ENCODE peak calls at places on chromosome 2, in ten cellular contexts. G, V, Y, Q, C, X, D, E, B and K are unnamed samples.
A peak's percentile ranks its signal among the peaks of the same experiment; 100 is the strongest.

GRCh38 chr2:191217580-191217979 is 27.6 kb upstream of the MYO1B start:
- DNase-seq in G (no peak), V (no peak), Y (no peak), Q (no peak), C (no peak), X (peak; percentile 52), D (no peak), E (no peak), B (no peak), K (no peak)

GRCh38 chr2:145736901-145737300 is 1217.0 kb upstream of the ZEB2 start:
- DNase-seq in G (no peak), V (no peak), Y (no peak), Q (no peak), C (no peak), X (no peak), D (no peak), E (no peak), B (no peak), K (no peak)

GRCh38 chr2:225894240-225894980 is 494.9 kb downstream of the NYAP2 start:
- DNase-seq in G (no peak), V (no peak), Y (no peak), Q (no peak), C (no peak), X (peak; percentile 56), D (no peak), E (no peak), B (no peak), K (no peak)

GRCh38 chr2:200352631-200353030 is 46.1 kb downstream of the SPATS2L start:
- DNase-seq in G (no peak), V (no peak), Y (no peak), Q (no peak), C (no peak), X (peak; percentile 79), D (peak; percentile 49), E (no peak), B (no peak), K (no peak)

GRCh38 chr2:9419558-9419957 is 3.8 kb downstream of the ITGB1BP1 start:
- DNase-seq in G (no peak), V (no peak), Y (no peak), Q (no peak), C (no peak), X (no peak), D (no peak), E (no peak), B (no peak), K (no peak)

GRCh38 chr2:71703981-71704545 is 250.7 kb downstream of the DYSF start:
- DNase-seq in G (no peak), V (no peak), Y (no peak), Q (peak; percentile 29), C (no peak), X (no peak), D (no peak), E (no peak), B (peak; percentile 40), K (no peak)

GRCh38 chr2:109348190-109348589 is 219.2 kb downstream of the SH3RF3 start:
- DNase-seq in G (no peak), V (no peak), Y (no peak), Q (no peak), C (no peak), X (no peak), D (no peak), E (no peak), B (no peak), K (no peak)

GRCh38 chr2:8004250-8004681 is 677.6 kb upstream of the ID2 start:
- DNase-seq in G (no peak), V (no peak), Y (no peak), Q (no peak), C (no peak), X (peak; percentile 90), D (no peak), E (no peak), B (no peak), K (no peak)

GRCh38 chr2:228986961-228987360 is 284.1 kb downstream of the PID1 start:
- DNase-seq in G (no peak), V (no peak), Y (no peak), Q (no peak), C (no peak), X (no peak), D (no peak), E (no peak), B (no peak), K (no peak)

GRCh38 chr2:228987441-228988155 is 283.5 kb downstream of the PID1 start:
- DNase-seq in G (no peak), V (no peak), Y (no peak), Q (no peak), C (no peak), X (no peak), D (no peak), E (no peak), B (no peak), K (no peak)

DNA sequence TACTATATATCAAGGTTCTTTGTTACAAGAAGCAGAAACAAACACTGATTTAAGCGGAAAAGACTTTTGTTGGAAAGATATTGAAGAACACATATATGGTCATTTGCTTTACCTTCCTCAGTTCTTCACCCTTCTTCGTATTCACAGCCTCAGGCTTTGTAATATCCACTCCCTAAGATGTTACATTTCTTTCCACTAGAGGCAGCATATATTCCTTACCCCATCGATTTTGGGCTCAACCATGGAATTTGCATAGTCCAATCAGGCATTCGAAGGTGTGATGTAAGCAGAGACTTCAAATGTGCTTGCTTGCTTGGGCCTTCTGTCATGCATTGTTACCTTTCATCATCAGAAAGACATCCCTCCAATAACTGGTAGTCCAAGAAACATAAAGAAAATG is 287.4 kb downstream of the PID1 start:
- DNase-seq in G (no peak), V (no peak), Y (no peak), Q (no peak), C (no peak), X (no peak), D (no peak), E (no peak), B (no peak), K (no peak)
- H3K9me3 ChIP-seq in G (no peaks in the 10 kb centered on the region), V (no peaks in the 10 kb centered on the region), Y (peaks cover 11% of the 10 kb centered on the region), Q (no peaks in the 10 kb centered on the region), C (peaks cover 13% of the 10 kb centered on the region), X (no peaks in the 10 kb centered on the region), D (peaks cover 6% of the 10 kb centered on the region), E (no peaks in the 10 kb centered on the region), B (peaks cover 5% of the 10 kb centered on the region), K (no peaks in the 10 kb centered on the region)

GRCh38 chr2:29119211-29119610 is 4.0 kb downstream of the CLIP4 start:
- DNase-seq in G (no peak), V (no peak), Y (no peak), Q (no peak), C (no peak), X (no peak), D (no peak), E (no peak), B (no peak), K (no peak)

GRCh38 chr2:29129586-29130281 is 14.5 kb downstream of the CLIP4 start:
- DNase-seq in G (no peak), V (no peak), Y (no peak), Q (no peak), C (no peak), X (peak; percentile 29), D (no peak), E (no peak), B (no peak), K (no peak)

GRCh38 chr2:29123584-29124349 is 8.6 kb downstream of the CLIP4 start:
- DNase-seq in G (no peak), V (no peak), Y (no peak), Q (no peak), C (no peak), X (peak; percentile 73), D (no peak), E (no peak), B (no peak), K (no peak)

GRCh38 chr2:29120846-29121245 is 5.6 kb downstream of the CLIP4 start:
- DNase-seq in G (no peak), V (no peak), Y (no peak), Q (no peak), C (no peak), X (no peak), D (no peak), E (no peak), B (no peak), K (no peak)

DNA sequence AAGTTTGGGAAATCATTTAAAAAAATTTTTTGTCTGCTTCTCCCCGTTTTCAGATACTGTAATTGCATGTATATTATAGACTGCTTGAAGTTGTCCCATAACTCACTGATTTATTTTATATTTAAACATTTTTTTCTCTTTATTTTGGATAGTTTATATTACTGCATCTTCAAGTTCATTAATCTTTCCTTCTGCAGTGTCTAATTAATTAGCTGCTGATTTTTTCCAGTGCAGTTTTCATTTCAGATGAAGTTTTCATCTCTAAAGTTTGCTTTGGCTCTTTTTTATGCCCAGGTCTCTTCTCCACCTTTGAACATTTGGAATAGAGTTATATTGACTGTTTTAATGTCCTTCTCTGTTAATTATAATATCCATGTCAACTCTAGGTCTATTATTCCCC is 9.3 kb downstream of the CLIP4 start:
- DNase-seq in G (no peak), V (no peak), Y (no peak), Q (no peak), C (no peak), X (no peak), D (no peak), E (no peak), B (no peak), K (no peak)
- H3K9me3 ChIP-seq in G (no peaks in the 10 kb centered on the region), V (no peaks in the 10 kb centered on the region), Y (peaks cover 3% of the 10 kb centered on the region), Q (no peaks in the 10 kb centered on the region), C (peaks cover 9% of the 10 kb centered on the region), X (no peaks in the 10 kb centered on the region), D (no peaks in the 10 kb centered on the region), E (no peaks in the 10 kb centered on the region), B (no peaks in the 10 kb centered on the region), K (no peaks in the 10 kb centered on the region)

GRCh38 chr2:181586569-181587076 is 70.3 kb downstream of the CERKL start:
- DNase-seq in G (no peak), V (no peak), Y (no peak), Q (no peak), C (no peak), X (no peak), D (peak; percentile 7), E (no peak), B (no peak), K (peak; percentile 90)
- H3K9me3 ChIP-seq in G (no peaks in the 10 kb centered on the region), V (no peaks in the 10 kb centered on the region), Y (no peaks in the 10 kb centered on the region), Q (no peaks in the 10 kb centered on the region), C (no peaks in the 10 kb centered on the region), X (no peaks in the 10 kb centered on the region), D (no peaks in the 10 kb centered on the region), E (no peaks in the 10 kb centered on the region), B (no peaks in the 10 kb centered on the region), K (no peaks in the 10 kb centered on the region)

GRCh38 chr2:229410946-229411345 is 139.9 kb upstream of the PID1 start:
- DNase-seq in G (no peak), V (no peak), Y (no peak), Q (no peak), C (no peak), X (no peak), D (no peak), E (no peak), B (no peak), K (no peak)

GRCh38 chr2:229410312-229410711 is 139.2 kb upstream of the PID1 start:
- DNase-seq in G (no peak), V (no peak), Y (no peak), Q (no peak), C (no peak), X (no peak), D (no peak), E (no peak), B (no peak), K (no peak)

GRCh38 chr2:229409751-229410181 is 138.7 kb upstream of the PID1 start:
- DNase-seq in G (no peak), V (no peak), Y (no peak), Q (no peak), C (no peak), X (no peak), D (no peak), E (no peak), B (no peak), K (no peak)

GRCh38 chr2:229414631-229415030 is 143.5 kb upstream of the PID1 start:
- DNase-seq in G (no peak), V (no peak), Y (no peak), Q (no peak), C (no peak), X (no peak), D (no peak), E (no peak), B (no peak), K (no peak)

DNA sequence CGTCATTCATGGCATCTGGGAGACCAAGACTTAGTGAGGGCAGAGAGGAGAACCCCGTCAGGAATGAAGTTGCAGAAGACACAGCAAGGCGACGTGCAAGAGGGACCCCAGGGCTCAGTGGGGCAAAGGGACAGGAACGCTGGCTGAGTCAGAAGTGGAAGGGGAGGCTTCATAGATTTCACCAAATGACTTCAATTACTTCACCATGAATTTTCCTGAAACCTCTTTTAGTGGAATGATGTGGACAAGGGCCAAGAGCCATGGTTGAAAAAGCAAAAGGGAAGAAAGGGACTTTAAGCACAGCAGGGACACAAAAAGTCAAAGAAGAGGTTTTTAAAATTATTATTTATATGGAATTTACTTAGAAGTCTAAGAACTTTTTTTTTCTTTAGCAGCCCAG is 141.6 kb upstream of the PID1 start:
- DNase-seq in G (no peak), V (no peak), Y (no peak), Q (no peak), C (no peak), X (no peak), D (no peak), E (no peak), B (no peak), K (no peak)
- H3K9me3 ChIP-seq in G (no peaks in the 10 kb centered on the region), V (no peaks in the 10 kb centered on the region), Y (no peaks in the 10 kb centered on the region), Q (no peaks in the 10 kb centered on the region), C (no peaks in the 10 kb centered on the region), X (no peaks in the 10 kb centered on the region), D (no peaks in the 10 kb centered on the region), E (no peaks in the 10 kb centered on the region), B (no peaks in the 10 kb centered on the region), K (no peaks in the 10 kb centered on the region)